ENCODE peak calls at places on chromosomes 6 and 20, in four cellular contexts. C is H54, D is NCI-H510A, U is non-pigmented ciliary epithelial cell. M is an unnamed sample.

GRCh38 chr6:137259349-137259748 is 40.2 kb upstream of the IFNGR1 start:
- DNase-seq in C (no peak), D (no peak), U (no peak), M (no peak)

GRCh38 chr6:1028744-1029143 is 283.2 kb upstream of the FOXQ1 start:
- DNase-seq in C (no peak), D (no peak), U (no peak), M (no peak)

GRCh38 chr6:41231246-41231645 is 3.1 kb downstream of the TREML4 start:
- DNase-seq in C (no peak), D (no peak), U (no peak), M (no peak)

GRCh38 chr6:136701011-136701410 is 91.3 kb downstream of the MAP3K5 start:
- DNase-seq in C (no peak), D (no peak), U (no peak), M (no peak)

GRCh38 chr6:110816677-110817076 is 1.4 kb upstream of the CDK19 start:
- DNase-seq in C (no peak), D (no peak), U (no peak), M (no peak)

GRCh38 chr6:26525818-26526217 is 12.3 kb upstream of the HMGN4 start:
- DNase-seq in C (no peak), D (no peak), U (no peak), M (no peak)

GRCh38 chr6:31581511-31582229 is 554 bp downstream of the LTB start:
- DNase-seq in C (no peak), D (no peak), U (no peak), M (peak; percentile 59)

GRCh38 chr20:24980321-24981053 is 12.1 kb downstream of the APMAP start:
- DNase-seq in C (no peak), D (no peak), U (no peak), M (no peak)

GRCh38 chr20:44355503-44356352 is at the start of gene HNF4A:
- DNase-seq in C (no peak), D (no peak), U (no peak), M (no peak)

GRCh38 chr20:47293524-47294157 is 62.9 kb downstream of the ZMYND8 start:
- DNase-seq in C (no peak), D (no peak), U (no peak), M (no peak)

GRCh38 chr20:38435555-38435939 is 419 bp upstream of the SNHG17 start:
- DNase-seq in C (no peak), D (no peak), U (peak; percentile 68), M (no peak)

GRCh38 chr20:63967330-63968135 is 2.2 kb downstream of the ZNF512B start:
- DNase-seq in C (no peak), D (no peak), U (no peak), M (no peak)

GRCh38 chr6:15443119-15443518 is 197.2 kb downstream of the JARID2 start:
- DNase-seq in C (peak; percentile 50), D (no peak), U (peak; percentile 70), M (no peak)

GRCh38 chr20:60057866-60058807 is 99.9 kb downstream of the CDH26 start:
- DNase-seq in C (no peak), D (peak; percentile 93), U (no peak), M (no peak)

GRCh38 chr20:62811720-62812119 is 5.1 kb upstream of the COL9A3 start:
- DNase-seq in C (no peak), D (no peak), U (no peak), M (no peak)

GRCh38 chr20:40689943-40690835 is 1.2 kb upstream of the MAFB start:
- DNase-seq in C (peak; percentile 69), D (peak; percentile 75), U (peak; percentile 57), M (peak; percentile 80)

GRCh38 chr6:100482698-100483097 is 18.0 kb upstream of the SIM1 start:
- DNase-seq in C (no peak), D (no peak), U (no peak), M (no peak)

GRCh38 chr20:17423782-17424181 is 107.4 kb downstream of the BFSP1 start:
- DNase-seq in C (no peak), D (no peak), U (no peak), M (no peak)

GRCh38 chr20:4775322-4776078 is 53.8 kb downstream of the PRND start:
- DNase-seq in C (no peak), D (no peak), U (no peak), M (no peak)

GRCh38 chr6:161951139-161951538 is 677.3 kb upstream of the AGPAT4 start:
- DNase-seq in C (no peak), D (no peak), U (no peak), M (no peak)

GRCh38 chr6:133240511-133241087 is 558 bp upstream of the EYA4 start:
- DNase-seq in C (no peak), D (no peak), U (no peak), M (no peak)

GRCh38 chr6:148451690-148452089 is 109.1 kb downstream of the SASH1 start:
- DNase-seq in C (no peak), D (no peak), U (no peak), M (no peak)

M was measured in Karpas-422.